ENCODE peak calls at places on chromosomes 12 and 14, in ten cellular contexts. W, V, E, G, H, X, C, M, D and Y are unnamed samples.

GRCh38 chr12:10331642-10332239 is 24.1 kb downstream of the KLRD1 start:
- DNase-seq in W (peak; percentile 59), V (peak; percentile 48), E (peak; percentile 68), G (peak; percentile 50), H (peak; percentile 69), X (peak; percentile 50), C (peak; percentile 12), M (peak; percentile 28), D (peak; percentile 73), Y (peak; percentile 49)

GRCh38 chr14:34951286-34951685 is 31.5 kb upstream of the SRP54 start:
- DNase-seq in W (no peak), V (no peak), E (no peak), G (peak; percentile 11), H (no peak), X (no peak), C (no peak), M (no peak), D (peak; percentile 51), Y (no peak)

GRCh38 chr12:112252184-112252583 is 126.8 kb downstream of the TRAFD1 start:
- DNase-seq in W (no peak), V (no peak), E (no peak), G (peak; percentile 36), H (no peak), X (no peak), C (no peak), M (no peak), D (no peak), Y (no peak)

GRCh38 chr12:49039421-49040363 is 20.9 kb downstream of the KMT2D start:
- DNase-seq in W (no peak), V (peak; percentile 62), E (no peak), G (no peak), H (no peak), X (no peak), C (no peak), M (no peak), D (no peak), Y (no peak)

GRCh38 chr14:59101441-59101840 is 87.0 kb upstream of the DAAM1 start:
- DNase-seq in W (no peak), V (no peak), E (no peak), G (peak; percentile 38), H (no peak), X (no peak), C (no peak), M (no peak), D (no peak), Y (no peak)

GRCh38 chr12:24742378-24742777 is 206.5 kb downstream of the BCAT1 start:
- DNase-seq in W (no peak), V (no peak), E (no peak), G (no peak), H (peak; percentile 46), X (no peak), C (peak; percentile 14), M (no peak), D (no peak), Y (peak; percentile 84)

GRCh38 chr14:38743941-38744611 is 359.0 kb downstream of the SEC23A start:
- DNase-seq in W (no peak), V (no peak), E (no peak), G (no peak), H (no peak), X (no peak), C (no peak), M (no peak), D (no peak), Y (no peak)

GRCh38 chr14:26204954-26205479 is 392.8 kb downstream of the NOVA1 start:
- DNase-seq in W (no peak), V (peak; percentile 62), E (no peak), G (peak; percentile 8), H (no peak), X (no peak), C (no peak), M (no peak), D (peak; percentile 8), Y (no peak)

GRCh38 chr12:74906224-74906623 is 303.4 kb downstream of the KCNC2 start:
- DNase-seq in W (peak; percentile 19), V (no peak), E (peak; percentile 36), G (no peak), H (peak; percentile 32), X (no peak), C (no peak), M (no peak), D (no peak), Y (no peak)

GRCh38 chr12:6772331-6772695 is at the start of gene LAG3:
- DNase-seq in W (no peak), V (peak; percentile 83), E (no peak), G (no peak), H (no peak), X (no peak), C (no peak), M (no peak), D (no peak), Y (no peak)

GRCh38 chr14:104280085-104280901 is 141.9 kb downstream of the KIF26A start:
- DNase-seq in W (no peak), V (peak; percentile 44), E (no peak), G (no peak), H (no peak), X (no peak), C (no peak), M (no peak), D (no peak), Y (no peak)

GRCh38 chr12:3962661-3963483 is 89.7 kb upstream of the PARP11 start:
- DNase-seq in W (no peak), V (no peak), E (no peak), G (no peak), H (peak; percentile 20), X (no peak), C (no peak), M (no peak), D (no peak), Y (peak; percentile 17)

GRCh38 chr12:108629824-108630476 is 3.7 kb downstream of the SELPLG start:
- DNase-seq in W (peak; percentile 36), V (peak; percentile 50), E (peak; percentile 58), G (no peak), H (no peak), X (peak; percentile 44), C (no peak), M (no peak), D (peak; percentile 85), Y (no peak)

GRCh38 chr12:68792952-68793351 is 15.0 kb upstream of the MDM2 start:
- DNase-seq in W (peak; percentile 68), V (peak; percentile 77), E (peak; percentile 70), G (no peak), H (peak; percentile 90), X (peak; percentile 58), C (no peak), M (peak; percentile 46), D (peak; percentile 59), Y (peak; percentile 81)

GRCh38 chr12:45547822-45548221 is 181.7 kb upstream of the ARID2 start:
- DNase-seq in W (no peak), V (no peak), E (no peak), G (no peak), H (peak; percentile 14), X (no peak), C (no peak), M (no peak), D (no peak), Y (peak; percentile 31)

GRCh38 chr12:92503977-92504966 is 198.5 kb upstream of the PLEKHG7 start:
- DNase-seq in W (no peak), V (no peak), E (no peak), G (no peak), H (peak; percentile 12), X (no peak), C (peak; percentile 20), M (peak; percentile 47), D (no peak), Y (no peak)